ENCODE peak calls at places on chromosomes 6 and 20, in seven cellular contexts. Y is nephron progenitor cell, J is PC-3, R is cardiac muscle cell, V is brain microvascular endothelial cell, W is foreskin keratinocyte, X is breast epithelium. H is an unnamed sample.

GRCh38 chr6:148577687-148578488 is 168.9 kb upstream of the UST start:
- DNase-seq in V (peak), W (peak), X (peak), R (peak), Y (peak), J (peak), H (no peak)

GRCh38 chr6:14775528-14775927 is 470.3 kb upstream of the JARID2 start:
- DNase-seq in X (no peak), V (no peak), Y (no peak), R (no peak), W (no peak), J (no peak), H (no peak)

GRCh38 chr20:50372770-50373088 is 137.5 kb upstream of the PTPN1 start:
- DNase-seq in V (no peak), Y (no peak), W (no peak), R (no peak), J (peak), X (no peak), H (no peak)

GRCh38 chr20:50874111-50874757 is 57.0 kb downstream of the ADNP start:
- DNase-seq in J (no peak), X (no peak), V (no peak), W (no peak), R (no peak), Y (no peak), H (no peak)

GRCh38 chr20:56437196-56437960 is 25.3 kb downstream of the CASS4 start:
- DNase-seq in J (no peak), Y (no peak), V (no peak), X (no peak), R (no peak), W (no peak), H (no peak)

GRCh38 chr6:35014786-35015185 is 125.7 kb downstream of the ANKS1A start:
- DNase-seq in Y (no peak), R (no peak), V (no peak), W (peak), J (peak), X (no peak), H (no peak)

GRCh38 chr6:158131926-158132325 is 36.1 kb downstream of the SERAC1 start:
- DNase-seq in Y (no peak), X (no peak), V (peak), R (peak), W (no peak), J (peak), H (no peak)

GRCh38 chr20:24657211-24657610 is 187.8 kb downstream of the SYNDIG1 start:
- DNase-seq in Y (peak), V (peak), W (no peak), J (peak), X (no peak), R (no peak), H (no peak)

GRCh38 chr6:34201455-34202098 is 35.1 kb upstream of the HMGA1 start:
- DNase-seq in W (no peak), Y (no peak), R (no peak), V (no peak), X (no peak), J (peak), H (no peak)

GRCh38 chr6:107698146-107698545 is 126.0 kb downstream of the SCML4 start:
- DNase-seq in V (peak), Y (no peak), R (no peak), J (no peak), X (no peak), W (no peak), H (no peak)

GRCh38 chr6:100685747-100686146 is 195.4 kb downstream of the ASCC3 start:
- DNase-seq in V (peak), W (no peak), J (no peak), Y (no peak), R (no peak), X (no peak), H (no peak)

GRCh38 chr20:21559305-21559704 is 45.4 kb upstream of the NKX2-2 start:
- DNase-seq in W (no peak), R (no peak), V (no peak), X (no peak), J (no peak), Y (no peak), H (no peak)

GRCh38 chr20:1165941-1166340 is 18.8 kb downstream of the TMEM74B start:
- DNase-seq in W (no peak), X (no peak), J (no peak), Y (no peak), R (no peak), V (no peak), H (no peak)

GRCh38 chr20:34040300-34041015 is 46.7 kb downstream of the RALY start:
- DNase-seq in W (no peak), R (peak), J (no peak), Y (no peak), V (no peak), X (no peak), H (no peak)

GRCh38 chr6:84651583-84651982 is 112.8 kb downstream of the TBX18 start:
- DNase-seq in Y (no peak), X (no peak), R (no peak), W (no peak), V (peak), J (no peak), H (no peak)

GRCh38 chr6:73024598-73024997 is 200.7 kb downstream of the KHDC1L start:
- DNase-seq in W (no peak), J (peak), X (no peak), R (no peak), V (no peak), Y (no peak), H (no peak)

GRCh38 chr6:33620158-33620583 is 951 bp upstream of the ITPR3 start:
- DNase-seq in V (no peak), R (no peak), W (no peak), J (peak), Y (peak), X (no peak), H (no peak)

GRCh38 chr6:77292564-77293546 is 170.4 kb downstream of the HTR1B start:
- DNase-seq in J (peak), R (no peak), W (peak), Y (no peak), X (no peak), V (peak), H (no peak)

GRCh38 chr6:117591405-117591804 is 10.9 kb downstream of the GOPC start:
- DNase-seq in R (no peak), X (no peak), Y (no peak), J (no peak), V (peak), W (no peak), H (no peak)

GRCh38 chr6:135936606-135937005 is 85.1 kb downstream of the PDE7B start:
- DNase-seq in V (peak), W (peak), R (no peak), Y (no peak), J (peak), X (no peak), H (no peak)

GRCh38 chr6:127547909-127548649 is 28.9 kb upstream of the C6orf58 start:
- DNase-seq in R (no peak), X (no peak), Y (no peak), V (no peak), J (peak), W (no peak), H (no peak)

GRCh38 chr6:161067749-161068148 is 76.2 kb downstream of the MAP3K4 start:
- DNase-seq in R (no peak), Y (no peak), W (no peak), V (no peak), J (no peak), X (no peak), H (no peak)

GRCh38 chr20:24672886-24673677 is 203.7 kb downstream of the SYNDIG1 start:
- DNase-seq in X (no peak), J (peak), R (no peak), V (peak), W (peak), Y (no peak), H (no peak)

GRCh38 chr6:13406781-13407180 is 78.4 kb upstream of the TBC1D7 start:
- DNase-seq in X (no peak), J (no peak), R (peak), Y (no peak), V (no peak), W (no peak), H (no peak)

GRCh38 chr6:126811307-126811706 is 307.2 kb upstream of the RSPO3 start:
- DNase-seq in W (no peak), J (no peak), X (no peak), Y (no peak), V (no peak), R (no peak), H (no peak)

GRCh38 chr20:63123326-63123725 is 92.6 kb downstream of the YTHDF1 start:
- DNase-seq in Y (peak), X (no peak), V (no peak), R (no peak), J (no peak), W (no peak), H (no peak)

GRCh38 chr6:90893385-90893784 is 306.5 kb upstream of the MAP3K7 start:
- DNase-seq in W (no peak), V (no peak), X (no peak), Y (no peak), R (no peak), J (no peak), H (no peak)

GRCh38 chr20:56922497-56922896 is 293.4 kb downstream of the TFAP2C start:
- DNase-seq in J (peak), Y (no peak), R (no peak), W (no peak), X (no peak), V (no peak), H (no peak)

GRCh38 chr20:39164642-39165041 is 202.5 kb downstream of the DHX35 start:
- DNase-seq in X (no peak), W (no peak), R (peak), V (no peak), J (no peak), Y (no peak), H (no peak)

GRCh38 chr20:63487781-63488241 is 11.1 kb downstream of the EEF1A2 start:
- DNase-seq in Y (no peak), W (no peak), V (no peak), X (no peak), J (no peak), R (no peak), H (no peak)

GRCh38 chr6:166143011-166143410 is 24.6 kb downstream of the TBXT start:
- DNase-seq in W (no peak), X (no peak), Y (no peak), V (peak), J (no peak), R (no peak), H (no peak)

GRCh38 chr20:60481051-60481741 is 523.0 kb downstream of the CDH26 start:
- DNase-seq in J (no peak), Y (no peak), W (no peak), R (no peak), V (no peak), X (no peak), H (no peak)

GRCh38 chr6:36967301-36967700 is 12.8 kb downstream of the PI16 start:
- DNase-seq in X (no peak), Y (no peak), V (no peak), J (no peak), W (no peak), R (no peak), H (no peak)

GRCh38 chr6:56292505-56293181 is 45.3 kb upstream of the COL21A1 start:
- DNase-seq in V (peak), X (no peak), J (peak), W (peak), Y (peak), R (peak), H (no peak)

GRCh38 chr20:21090112-21090737 is 15.9 kb downstream of the LINC00237 start:
- DNase-seq in X (no peak), R (no peak), J (no peak), W (no peak), V (no peak), Y (no peak), H (no peak)

GRCh38 chr20:10651227-10651990 is 22.4 kb downstream of the JAG1 start:
- DNase-seq in Y (no peak), R (no peak), V (peak), W (no peak), X (no peak), J (no peak), H (no peak)

GRCh38 chr6:40894962-40895799 is 143.8 kb downstream of the UNC5CL start:
- DNase-seq in V (peak), R (peak), W (no peak), Y (peak), X (no peak), J (peak), H (no peak)
- TF ChIP-seq CTCF in V (peak), R (peak), W (peak), Y (peak), X (peak), J (peak), H (no peak)

GRCh38 chr6:132937466-132937906 is 123.1 kb downstream of the RPS12 start:
- DNase-seq in W (peak), V (peak), J (peak), R (peak), Y (peak), X (peak), H (peak)
- TF ChIP-seq CTCF in W (peak), V (peak), J (peak), R (peak), Y (peak), X (peak), H (no peak)

GRCh38 chr6:12289655-12290489 is at the start of gene EDN1:
- DNase-seq in V (peak), R (peak), Y (peak), J (peak), W (peak), X (peak), H (peak)

GRCh38 chr6:12293234-12293930 is 3.2 kb downstream of the EDN1 start:
- DNase-seq in W (no peak), R (no peak), V (no peak), J (no peak), X (no peak), Y (no peak), H (no peak)

GRCh38 chr6:12291083-12291784 is 1.1 kb downstream of the EDN1 start:
- DNase-seq in V (no peak), W (no peak), Y (no peak), R (no peak), X (no peak), J (peak), H (no peak)

GRCh38 chr6:12290490-12290820 is 294 bp downstream of the EDN1 start:
- DNase-seq in X (no peak), R (no peak), J (no peak), Y (no peak), V (no peak), W (no peak), H (no peak)

GRCh38 chr6:12291785-12292604 is 1.8 kb downstream of the EDN1 start:
- DNase-seq in V (no peak), J (peak), Y (no peak), R (no peak), W (no peak), X (no peak), H (no peak)
- TF ChIP-seq CTCF in V (peak), J (peak), Y (no peak), R (peak), W (peak), X (peak), H (no peak)

DNA sequence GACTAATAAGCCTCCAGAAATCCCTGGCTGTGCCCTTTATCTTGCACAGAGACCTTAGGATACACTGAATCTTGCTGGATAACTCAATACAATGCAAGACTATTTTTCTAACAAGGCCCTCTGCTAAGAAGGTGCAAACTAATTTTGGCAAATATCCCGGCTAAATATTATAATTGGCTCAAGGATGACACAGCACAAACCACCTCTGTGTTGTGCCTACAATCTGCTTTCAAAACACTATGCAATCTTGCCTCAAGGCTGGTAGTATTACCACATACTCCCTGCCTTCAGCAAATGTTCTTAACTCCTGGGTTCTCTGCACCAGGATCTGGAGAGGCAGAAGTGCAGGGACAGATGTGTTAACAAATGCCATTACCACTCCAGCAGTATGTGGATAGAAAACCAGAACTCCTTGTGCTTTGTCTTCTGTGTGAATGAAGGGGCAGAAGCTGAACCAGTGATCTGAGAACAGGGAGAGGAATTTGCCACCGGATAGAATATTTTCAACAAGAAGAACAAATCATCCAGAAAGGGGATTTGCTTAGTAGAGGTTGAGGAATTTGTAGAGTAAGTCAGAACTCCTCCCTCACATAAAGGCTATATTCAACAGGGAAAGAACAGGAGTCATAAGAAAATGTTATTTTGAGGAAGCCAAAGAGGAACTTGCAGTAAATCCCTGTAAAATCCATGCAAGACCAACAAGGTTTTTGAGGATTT is 74.1 kb upstream of the SLC4A11 start:
- DNase-seq in W (peak), V (peak), X (peak), J (peak), R (no peak), Y (no peak), H (no peak)
- TF ChIP-seq CTCF in W (no peak), V (no peak), X (no peak), J (no peak), R (no peak), Y (no peak), H (no peak)

DNA sequence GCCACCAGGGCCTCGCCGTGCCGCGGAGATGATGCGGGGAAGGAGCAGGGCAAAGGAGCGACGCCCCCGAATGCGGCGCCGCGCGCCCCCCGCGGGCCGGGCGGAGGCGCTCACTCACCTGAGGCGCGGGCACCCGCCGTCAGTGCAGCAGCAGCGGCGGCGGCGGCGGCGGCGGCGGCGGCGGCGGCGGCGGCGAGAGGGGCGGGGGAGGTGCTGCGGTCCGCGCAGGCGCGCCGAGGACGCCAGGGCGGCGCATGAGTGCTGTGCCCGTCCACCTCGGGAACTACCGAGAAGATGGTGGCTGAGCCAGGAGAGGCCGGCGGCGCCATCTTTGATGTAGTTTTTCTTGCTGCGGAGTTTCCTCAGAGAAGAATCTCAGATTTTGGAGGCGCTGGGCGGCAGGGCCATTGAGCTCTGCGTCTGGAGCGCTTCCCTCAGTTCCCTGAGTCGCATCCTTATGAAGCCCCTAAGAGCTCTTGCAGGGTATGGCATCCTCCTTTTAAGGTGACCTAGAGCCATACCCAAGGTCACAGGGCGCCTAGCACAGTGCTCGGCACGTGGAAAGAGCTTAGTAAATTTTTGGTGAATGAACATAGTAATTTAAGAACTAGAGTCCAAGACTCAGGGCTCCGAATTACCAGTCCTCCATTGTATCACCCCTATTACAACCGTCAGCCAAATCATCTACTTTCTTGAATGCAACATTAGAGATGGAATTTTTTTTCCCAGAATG is at the start of gene NDRG3:
- DNase-seq in Y (peak), R (peak), J (peak), W (peak), V (peak), X (peak), H (peak)
- TF ChIP-seq CTCF in Y (no peak), R (no peak), J (no peak), W (peak), V (no peak), X (no peak), H (no peak)

GRCh38 chr6:32148722-32149576 is 2.8 kb downstream of the PRRT1 start:
- DNase-seq in J (no peak), W (peak), R (no peak), Y (no peak), X (no peak), V (peak), H (peak)
- TF ChIP-seq CTCF in J (no peak), W (peak), R (no peak), Y (no peak), X (no peak), V (peak), H (no peak)

DNA sequence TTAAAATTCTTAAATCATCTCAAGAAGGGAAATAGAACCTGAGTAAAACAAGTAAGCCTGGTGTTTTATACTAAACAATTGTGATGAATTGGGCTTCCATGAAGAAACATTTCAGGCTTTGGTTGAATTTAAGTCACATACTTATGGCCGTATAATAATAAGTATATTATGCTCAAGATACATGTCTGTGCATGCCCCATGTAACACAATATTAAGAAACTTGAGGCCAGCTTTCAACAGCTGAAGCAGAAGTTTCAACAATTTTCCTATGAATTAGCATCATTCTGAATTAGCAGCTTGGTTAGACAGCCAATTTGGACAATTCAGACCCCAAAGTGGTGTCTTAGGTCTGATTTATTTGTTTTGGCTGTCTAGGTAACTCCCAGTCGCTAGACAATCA is 243.7 kb downstream of the MYLK4 start:
- DNase-seq in V (no peak), W (no peak), X (no peak), R (no peak), J (no peak), Y (no peak), H (no peak)
- TF ChIP-seq CTCF in V (no peak), W (no peak), X (no peak), R (no peak), J (no peak), Y (no peak), H (no peak)

DNA sequence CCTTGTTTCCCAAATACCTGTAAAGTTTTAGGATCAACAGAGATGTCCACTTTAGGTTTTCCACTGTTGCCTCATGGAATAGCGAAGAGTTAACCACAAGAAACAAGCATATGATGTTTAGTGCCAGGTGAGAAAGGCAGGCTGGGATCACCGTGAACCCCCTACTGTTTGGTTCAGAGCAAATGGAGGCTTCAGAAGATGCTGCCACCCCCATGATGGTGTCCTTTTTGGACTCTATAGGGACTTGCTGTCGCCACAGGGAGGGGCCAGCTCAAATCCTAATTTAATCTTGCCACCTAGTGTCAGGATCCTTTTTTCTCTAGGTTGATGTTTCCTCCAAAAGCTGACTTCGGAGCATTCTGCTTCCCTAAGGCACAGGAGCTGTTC is 1.9 kb upstream of the DLL1 start:
- DNase-seq in J (peak), W (no peak), Y (no peak), X (no peak), V (no peak), R (no peak), H (no peak)
- TF ChIP-seq CTCF in J (peak), W (peak), Y (no peak), X (no peak), V (no peak), R (peak), H (no peak)

H was measured in omental fat pad.